ENCODE peak calls at places on chromosomes 6 and 20, in seven cellular contexts. One of them, this sample, is unnamed.
A peak's percentile ranks its signal among the peaks of the same experiment; 100 is the strongest.

GRCh38 chr20:5480824-5481600 is 164.3 kb upstream of the PROKR2 start:
- DNase-seq in H1: no peak
- DNase-seq in astrocyte of the cerebellum: no peak
- DNase-seq in MCF 10A: peak; percentile 6
- DNase-seq in heart right ventricle: no peak
- DNase-seq in nephron progenitor cell: no peak
- DNase-seq in lower leg skin: no peak
- DNase-seq in this sample: no peak

GRCh38 chr20:44014807-44015732 is 100.4 kb downstream of the TOX2 start:
- DNase-seq in H1: no peak
- DNase-seq in MCF 10A: no peak
- DNase-seq in lower leg skin: no peak
- DNase-seq in heart right ventricle: no peak
- DNase-seq in astrocyte of the cerebellum: no peak
- DNase-seq in nephron progenitor cell: no peak
- DNase-seq in this sample: peak; percentile 19

GRCh38 chr20:50267041-50267865 is 76.6 kb downstream of the CEBPB start:
- DNase-seq in nephron progenitor cell: no peak
- DNase-seq in MCF 10A: peak; percentile 91
- DNase-seq in lower leg skin: peak; percentile 84
- DNase-seq in H1: peak; percentile 72
- DNase-seq in heart right ventricle: peak; percentile 45
- DNase-seq in astrocyte of the cerebellum: no peak
- DNase-seq in this sample: peak; percentile 44

GRCh38 chr20:41714030-41714429 is 95.9 kb upstream of the CHD6 start:
- DNase-seq in lower leg skin: no peak
- DNase-seq in nephron progenitor cell: no peak
- DNase-seq in heart right ventricle: no peak
- DNase-seq in MCF 10A: no peak
- DNase-seq in astrocyte of the cerebellum: no peak
- DNase-seq in H1: no peak
- DNase-seq in this sample: no peak

GRCh38 chr6:34178361-34179105 is 32.6 kb upstream of the GRM4 start:
- DNase-seq in lower leg skin: no peak
- DNase-seq in H1: no peak
- DNase-seq in MCF 10A: no peak
- DNase-seq in nephron progenitor cell: no peak
- DNase-seq in heart right ventricle: no peak
- DNase-seq in astrocyte of the cerebellum: no peak
- DNase-seq in this sample: no peak

GRCh38 chr20:3818155-3819151 is 1.9 kb upstream of the AP5S1 start:
- DNase-seq in astrocyte of the cerebellum: peak; percentile 59
- DNase-seq in H1: peak; percentile 75
- DNase-seq in heart right ventricle: no peak
- DNase-seq in lower leg skin: peak; percentile 65
- DNase-seq in MCF 10A: peak; percentile 94
- DNase-seq in nephron progenitor cell: peak; percentile 68
- DNase-seq in this sample: peak; percentile 87

GRCh38 chr6:37354526-37355384 is 972 bp downstream of the RNF8 start:
- DNase-seq in H1: peak; percentile 52
- DNase-seq in lower leg skin: no peak
- DNase-seq in nephron progenitor cell: peak; percentile 57
- DNase-seq in astrocyte of the cerebellum: no peak
- DNase-seq in heart right ventricle: peak; percentile 25
- DNase-seq in MCF 10A: peak; percentile 31
- DNase-seq in this sample: peak; percentile 58

GRCh38 chr20:36035720-36036119 is 67.3 kb downstream of the CNBD2 start:
- DNase-seq in heart right ventricle: no peak
- DNase-seq in MCF 10A: peak; percentile 67
- DNase-seq in astrocyte of the cerebellum: no peak
- DNase-seq in lower leg skin: no peak
- DNase-seq in nephron progenitor cell: no peak
- DNase-seq in H1: no peak
- DNase-seq in this sample: no peak

GRCh38 chr6:16067568-16067967 is 61.3 kb upstream of the MYLIP start:
- DNase-seq in H1: no peak
- DNase-seq in nephron progenitor cell: no peak
- DNase-seq in lower leg skin: no peak
- DNase-seq in astrocyte of the cerebellum: no peak
- DNase-seq in MCF 10A: peak; percentile 15
- DNase-seq in heart right ventricle: no peak
- DNase-seq in this sample: no peak

GRCh38 chr6:169937389-169938261 is 186.2 kb downstream of the ERMARD start:
- DNase-seq in heart right ventricle: no peak
- DNase-seq in nephron progenitor cell: no peak
- DNase-seq in MCF 10A: no peak
- DNase-seq in astrocyte of the cerebellum: no peak
- DNase-seq in lower leg skin: no peak
- DNase-seq in H1: no peak
- DNase-seq in this sample: no peak

GRCh38 chr6:84521419-84522001 is 242.9 kb downstream of the TBX18 start:
- DNase-seq in lower leg skin: no peak
- DNase-seq in nephron progenitor cell: no peak
- DNase-seq in MCF 10A: no peak
- DNase-seq in heart right ventricle: no peak
- DNase-seq in astrocyte of the cerebellum: no peak
- DNase-seq in H1: no peak
- DNase-seq in this sample: no peak

GRCh38 chr6:132261354-132261753 is 139.9 kb downstream of the MOXD1 start:
- DNase-seq in H1: no peak
- DNase-seq in MCF 10A: peak; percentile 30
- DNase-seq in heart right ventricle: no peak
- DNase-seq in astrocyte of the cerebellum: no peak
- DNase-seq in nephron progenitor cell: no peak
- DNase-seq in lower leg skin: no peak
- DNase-seq in this sample: no peak

GRCh38 chr6:132256457-132256856 is 144.8 kb downstream of the MOXD1 start:
- DNase-seq in H1: no peak
- DNase-seq in astrocyte of the cerebellum: no peak
- DNase-seq in heart right ventricle: no peak
- DNase-seq in nephron progenitor cell: no peak
- DNase-seq in lower leg skin: no peak
- DNase-seq in MCF 10A: no peak
- DNase-seq in this sample: no peak

GRCh38 chr6:132257561-132257960 is 143.7 kb downstream of the MOXD1 start:
- DNase-seq in lower leg skin: no peak
- DNase-seq in MCF 10A: no peak
- DNase-seq in H1: no peak
- DNase-seq in nephron progenitor cell: no peak
- DNase-seq in astrocyte of the cerebellum: no peak
- DNase-seq in heart right ventricle: no peak
- DNase-seq in this sample: peak; percentile 8

GRCh38 chr6:132264101-132264500 is 137.2 kb downstream of the MOXD1 start:
- DNase-seq in lower leg skin: no peak
- DNase-seq in astrocyte of the cerebellum: no peak
- DNase-seq in H1: no peak
- DNase-seq in heart right ventricle: no peak
- DNase-seq in nephron progenitor cell: no peak
- DNase-seq in MCF 10A: no peak
- DNase-seq in this sample: no peak

DNA sequence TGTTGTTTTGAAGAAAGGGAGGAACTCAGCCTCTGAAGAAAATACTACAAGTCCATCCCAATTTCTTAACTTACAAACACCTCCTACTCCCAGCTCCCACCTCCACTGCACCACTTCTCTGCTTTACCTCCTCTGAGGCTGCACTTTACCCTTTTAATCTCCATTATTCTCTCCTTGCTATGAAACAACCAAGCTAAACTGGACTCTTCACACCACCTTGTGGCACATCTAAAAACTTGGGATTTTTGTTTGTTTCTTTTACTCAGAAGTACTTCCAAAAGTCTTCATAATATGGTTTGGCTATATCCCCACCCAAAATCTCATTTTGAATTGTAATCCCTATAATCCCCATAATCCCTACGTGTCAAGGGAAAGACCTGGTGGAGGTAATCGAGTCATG is 142.2 kb downstream of the MOXD1 start:
- DNase-seq in heart right ventricle: no peak
- DNase-seq in nephron progenitor cell: no peak
- DNase-seq in H1: no peak
- DNase-seq in lower leg skin: no peak
- DNase-seq in MCF 10A: peak; percentile 30
- DNase-seq in astrocyte of the cerebellum: peak; percentile 29
- DNase-seq in this sample: peak; percentile 19
- TF ChIP-seq CTCF in heart right ventricle: no peak
- TF ChIP-seq CTCF in nephron progenitor cell: peak; percentile 11
- TF ChIP-seq CTCF in H1: peak; percentile 33
- TF ChIP-seq CTCF in lower leg skin: no peak
- TF ChIP-seq CTCF in MCF 10A: peak; percentile 28
- TF ChIP-seq CTCF in astrocyte of the cerebellum: peak; percentile 38
- TF ChIP-seq CTCF in this sample: peak; percentile 44

DNA sequence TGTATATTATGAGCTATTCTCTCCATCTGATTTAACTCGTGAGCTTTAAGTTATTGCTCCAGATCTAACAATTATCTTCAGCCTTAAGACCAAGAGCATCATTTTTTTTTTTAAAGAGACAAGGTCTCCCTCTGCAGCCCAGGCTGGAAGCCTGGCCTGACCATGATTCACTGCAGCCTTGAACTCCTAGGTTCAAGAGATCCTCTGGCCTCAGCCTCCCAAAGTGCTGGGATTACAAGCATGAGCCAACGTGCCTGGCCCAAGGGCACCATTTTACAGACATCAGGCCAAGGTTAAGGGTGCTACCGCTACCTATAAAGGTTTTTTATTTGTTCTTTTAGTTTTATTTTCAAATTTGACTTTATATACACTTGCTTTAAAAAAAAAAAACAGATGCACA is 2.3 kb downstream of the SUPT3H start:
- DNase-seq in nephron progenitor cell: no peak
- DNase-seq in MCF 10A: no peak
- DNase-seq in heart right ventricle: no peak
- DNase-seq in H1: no peak
- DNase-seq in astrocyte of the cerebellum: no peak
- DNase-seq in lower leg skin: no peak
- DNase-seq in this sample: no peak
- TF ChIP-seq CTCF in nephron progenitor cell: no peak
- TF ChIP-seq CTCF in MCF 10A: no peak
- TF ChIP-seq CTCF in heart right ventricle: no peak
- TF ChIP-seq CTCF in H1: no peak
- TF ChIP-seq CTCF in astrocyte of the cerebellum: no peak
- TF ChIP-seq CTCF in lower leg skin: no peak
- TF ChIP-seq CTCF in this sample: no peak

DNA sequence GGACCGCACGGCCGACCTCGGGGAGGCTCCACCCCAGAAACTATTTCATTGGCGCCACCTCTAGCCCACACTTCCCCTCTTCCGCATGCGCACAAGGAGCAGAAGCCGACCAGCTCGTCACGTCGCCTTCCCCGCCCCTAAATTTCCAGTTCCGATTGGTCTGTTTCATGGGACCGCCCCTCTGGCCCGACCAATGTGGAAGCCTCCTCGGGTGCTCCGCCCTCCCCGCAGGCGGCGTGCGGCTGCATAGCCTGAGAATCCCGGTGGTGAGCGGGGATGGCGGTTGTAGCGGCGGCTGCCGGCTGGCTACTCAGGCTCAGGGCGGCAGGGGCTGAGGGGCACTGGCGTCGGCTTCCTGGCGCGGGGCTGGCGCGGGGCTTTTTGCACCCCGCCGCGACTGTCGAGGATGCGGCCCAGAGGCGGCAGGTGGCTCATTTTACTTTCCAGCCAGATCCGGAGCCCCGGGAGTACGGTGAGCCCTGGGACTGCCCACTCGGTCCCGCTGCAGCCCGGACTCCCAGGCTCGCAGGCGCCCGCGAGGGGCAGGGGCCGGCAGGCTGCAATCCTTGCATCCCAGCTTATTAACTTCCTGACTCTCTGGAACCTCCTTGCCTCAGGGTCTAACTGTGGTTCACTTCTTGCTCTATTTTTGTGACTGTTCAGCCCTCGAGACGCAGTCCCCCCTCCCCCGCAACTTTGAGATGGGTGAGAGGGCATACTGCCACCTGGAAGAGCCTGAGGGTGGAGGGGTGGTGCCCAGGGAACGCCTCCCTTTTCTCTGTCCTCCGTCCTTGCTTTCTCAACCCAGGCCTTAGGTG is at the start of gene BCKDHB:
- DNase-seq in lower leg skin: peak; percentile 99
- DNase-seq in astrocyte of the cerebellum: peak; percentile 95
- DNase-seq in MCF 10A: peak; percentile 100
- DNase-seq in H1: peak; percentile 96
- DNase-seq in heart right ventricle: peak; percentile 97
- DNase-seq in nephron progenitor cell: peak; percentile 97
- DNase-seq in this sample: peak; percentile 99
- TF ChIP-seq CTCF in lower leg skin: no peak
- TF ChIP-seq CTCF in astrocyte of the cerebellum: no peak
- TF ChIP-seq CTCF in MCF 10A: no peak
- TF ChIP-seq CTCF in H1: no peak
- TF ChIP-seq CTCF in heart right ventricle: no peak
- TF ChIP-seq CTCF in nephron progenitor cell: no peak
- TF ChIP-seq CTCF in this sample: no peak

DNA sequence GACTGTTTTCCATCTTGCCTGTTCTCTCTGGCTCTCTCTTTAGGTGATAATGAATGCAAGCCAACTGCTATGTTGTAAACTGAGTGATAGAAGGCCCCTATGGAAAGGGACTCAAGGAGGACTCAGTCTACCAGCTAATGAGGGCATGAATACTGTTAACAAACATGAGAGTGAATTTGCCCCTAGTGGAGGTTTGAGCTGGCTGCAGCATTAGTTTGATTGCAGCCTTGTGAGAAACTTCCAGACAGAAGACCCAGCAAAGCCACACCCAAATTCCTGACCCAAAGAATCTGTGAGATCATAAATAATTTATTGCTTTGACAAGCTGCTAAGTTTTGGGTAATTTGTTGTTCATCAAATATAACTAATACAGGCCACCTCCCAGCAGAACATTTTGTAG is 50.0 kb upstream of the PLCB1 start:
- DNase-seq in astrocyte of the cerebellum: no peak
- DNase-seq in MCF 10A: peak; percentile 28
- DNase-seq in nephron progenitor cell: no peak
- DNase-seq in lower leg skin: no peak
- DNase-seq in H1: no peak
- DNase-seq in heart right ventricle: no peak
- DNase-seq in this sample: peak; percentile 19
- TF ChIP-seq CTCF in astrocyte of the cerebellum: peak; percentile 48
- TF ChIP-seq CTCF in MCF 10A: peak; percentile 19
- TF ChIP-seq CTCF in nephron progenitor cell: peak; percentile 29
- TF ChIP-seq CTCF in lower leg skin: no peak
- TF ChIP-seq CTCF in H1: peak; percentile 72
- TF ChIP-seq CTCF in heart right ventricle: peak; percentile 23
- TF ChIP-seq CTCF in this sample: peak; percentile 28

GRCh38 chr6:2353412-2354137 is 108.2 kb upstream of the GMDS start:
- DNase-seq in H1: peak; percentile 76
- DNase-seq in MCF 10A: peak; percentile 82
- DNase-seq in heart right ventricle: peak; percentile 23
- DNase-seq in astrocyte of the cerebellum: peak; percentile 69
- DNase-seq in nephron progenitor cell: peak; percentile 71
- DNase-seq in lower leg skin: peak; percentile 67
- DNase-seq in this sample: peak; percentile 73
- TF ChIP-seq CTCF in H1: peak; percentile 72
- TF ChIP-seq CTCF in MCF 10A: peak; percentile 85
- TF ChIP-seq CTCF in heart right ventricle: peak; percentile 77
- TF ChIP-seq CTCF in astrocyte of the cerebellum: peak; percentile 82
- TF ChIP-seq CTCF in nephron progenitor cell: peak; percentile 91
- TF ChIP-seq CTCF in lower leg skin: no peak
- TF ChIP-seq CTCF in this sample: peak; percentile 91

This sample was measured in hepatocyte.